ENCODE peak calls at places on chromosome 19, in four cellular contexts. U, J, F and L are unnamed samples.
A peak's percentile ranks its signal among the peaks of the same experiment; 100 is the strongest.

GRCh38 chr19:8004723-8005513 is 523 bp downstream of the ELAVL1 start:
- DNase-seq in U (no peak), J (peak; percentile 19), F (peak; percentile 53), L (no peak)

GRCh38 chr19:12774588-12775555 is at the start of gene HOOK2:
- DNase-seq in U (no peak), J (no peak), F (no peak), L (peak; percentile 41)

GRCh38 chr19:3479819-3480215 is 508 bp downstream of the SMIM24 start:
- DNase-seq in U (no peak), J (peak; percentile 33), F (no peak), L (peak; percentile 19)

GRCh38 chr19:3098515-3099346 is 4.6 kb downstream of the GNA11 start:
- DNase-seq in U (no peak), J (peak; percentile 36), F (no peak), L (no peak)

GRCh38 chr19:42424712-42425131 is 2.5 kb downstream of the LIPE start:
- DNase-seq in U (no peak), J (no peak), F (no peak), L (no peak)

GRCh38 chr19:11261902-11262839 is at the start of gene DOCK6:
- DNase-seq in U (no peak), J (no peak), F (peak; percentile 49), L (no peak)

GRCh38 chr19:30473334-30473867 is 101.2 kb downstream of the ZNF536 start:
- DNase-seq in U (no peak), J (no peak), F (no peak), L (no peak)

GRCh38 chr19:29881386-29881785 is 60.7 kb upstream of the URI1 start:
- DNase-seq in U (no peak), J (no peak), F (no peak), L (no peak)

GRCh38 chr19:29211562-29212416 is 1.2 kb downstream of the UQCRFS1 start:
- DNase-seq in U (no peak), J (peak; percentile 2), F (peak; percentile 17), L (no peak)

GRCh38 chr19:4878491-4878968 is 11.1 kb upstream of the PLIN3 start:
- DNase-seq in U (peak; percentile 68), J (no peak), F (no peak), L (no peak)

GRCh38 chr19:50415661-50416033 is 3.1 kb upstream of the SPIB start:
- DNase-seq in U (no peak), J (no peak), F (no peak), L (no peak)

GRCh38 chr19:43489310-43489709 is 15.2 kb downstream of the PHLDB3 start:
- DNase-seq in U (no peak), J (no peak), F (no peak), L (no peak)

GRCh38 chr19:36488816-36489138 is 584 bp downstream of the ZNF566 start:
- DNase-seq in U (no peak), J (no peak), F (peak; percentile 14), L (no peak)

GRCh38 chr19:8161135-8161646 is 11.8 kb upstream of the FBN3 start:
- DNase-seq in U (no peak), J (no peak), F (peak; percentile 34), L (no peak)

GRCh38 chr19:57477191-57478008 is at the start of gene ZNF772:
- DNase-seq in U (peak; percentile 84), J (peak; percentile 86), F (peak; percentile 96), L (peak; percentile 84)

GRCh38 chr19:28934626-28935025 is 278.3 kb downstream of the UQCRFS1 start:
- DNase-seq in U (no peak), J (no peak), F (no peak), L (no peak)

GRCh38 chr19:20077791-20078463 is at the start of gene ZNF90:
- DNase-seq in U (peak; percentile 93), J (peak; percentile 81), F (peak; percentile 99), L (peak; percentile 81)

GRCh38 chr19:47438793-47439220 is 19.5 kb upstream of the MEIS3 start:
- DNase-seq in U (no peak), J (no peak), F (no peak), L (no peak)

GRCh38 chr19:30664358-30665058 is 292.3 kb downstream of the ZNF536 start:
- DNase-seq in U (peak; percentile 34), J (no peak), F (peak; percentile 32), L (no peak)

GRCh38 chr19:41910240-41910991 is 17.8 kb downstream of the ERFL start:
- DNase-seq in U (no peak), J (no peak), F (no peak), L (no peak)

GRCh38 chr19:15934332-15935078 is at the start of gene CYP4F11:
- DNase-seq in U (peak; percentile 54), J (no peak), F (no peak), L (no peak)

GRCh38 chr19:15936950-15937349 is 2.6 kb upstream of the CYP4F11 start:
- DNase-seq in U (no peak), J (no peak), F (no peak), L (no peak)

GRCh38 chr19:15936173-15936572 is 1.8 kb upstream of the CYP4F11 start:
- DNase-seq in U (no peak), J (no peak), F (no peak), L (no peak)

GRCh38 chr19:15935167-15935702 is 906 bp upstream of the CYP4F11 start:
- DNase-seq in U (no peak), J (no peak), F (no peak), L (no peak)

GRCh38 chr19:15937771-15938170 is 3.4 kb upstream of the CYP4F11 start:
- DNase-seq in U (no peak), J (no peak), F (no peak), L (no peak)
- H3K27ac ChIP-seq in U (no peak overlapping the region), J (no peak overlapping the region), F (no peak overlapping the region), L (no peak overlapping the region)

GRCh38 chr19:1684573-1684912 is 32.1 kb upstream of the TCF3 start:
- DNase-seq in U (no peak), J (no peak), F (no peak), L (no peak)

GRCh38 chr19:1678073-1678472 is 25.7 kb upstream of the TCF3 start:
- DNase-seq in U (no peak), J (no peak), F (no peak), L (no peak)

GRCh38 chr19:1683869-1684572 is 31.6 kb upstream of the TCF3 start:
- DNase-seq in U (no peak), J (no peak), F (no peak), L (no peak)

GRCh38 chr19:1685046-1685445 is 32.6 kb upstream of the TCF3 start:
- DNase-seq in U (no peak), J (no peak), F (no peak), L (no peak)

DNA sequence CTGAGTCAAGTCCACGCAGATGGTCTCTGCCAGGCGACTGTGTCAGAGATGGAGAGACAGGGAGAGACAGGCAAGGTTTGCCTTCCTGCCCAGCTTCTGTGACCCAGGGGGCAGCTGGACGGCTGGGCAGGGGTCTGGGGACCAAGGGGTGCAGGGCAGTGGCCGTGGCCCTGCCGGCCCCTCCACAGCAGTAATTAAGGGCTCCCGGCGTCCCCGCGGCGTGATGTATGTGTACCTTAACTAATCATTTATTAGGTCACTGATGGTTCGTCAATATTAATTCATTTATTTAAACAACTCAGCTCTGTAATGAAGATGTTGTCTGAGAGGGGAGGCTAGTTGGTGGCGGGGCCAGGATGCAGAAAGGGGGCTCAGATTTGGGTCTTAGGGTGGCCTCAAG is 28.6 kb upstream of the TCF3 start:
- DNase-seq in U (no peak), J (no peak), F (no peak), L (no peak)
- H3K27ac ChIP-seq in U (no peak overlapping the region), J (no peak overlapping the region), F (no peak overlapping the region), L (no peak overlapping the region)

GRCh38 chr19:40464059-40465024 is 1.2 kb downstream of the BLVRB start:
- DNase-seq in U (peak; percentile 37), J (peak; percentile 69), F (peak; percentile 82), L (peak; percentile 44)
- H3K27ac ChIP-seq in U (peak overlapping the region; percentile 81), J (no peak overlapping the region), F (no peak overlapping the region), L (no peak overlapping the region)

GRCh38 chr19:45668342-45668871 is 386 bp downstream of the GIPR start:
- DNase-seq in U (no peak), J (peak; percentile 40), F (no peak), L (no peak)

GRCh38 chr19:45670670-45671453 is 2.8 kb downstream of the GIPR start:
- DNase-seq in U (peak; percentile 78), J (peak; percentile 20), F (peak; percentile 95), L (no peak)

GRCh38 chr19:45663800-45664199 is 4.2 kb upstream of the GIPR start:
- DNase-seq in U (no peak), J (no peak), F (no peak), L (no peak)

GRCh38 chr19:45664575-45664974 is 3.4 kb upstream of the GIPR start:
- DNase-seq in U (no peak), J (no peak), F (no peak), L (no peak)

DNA sequence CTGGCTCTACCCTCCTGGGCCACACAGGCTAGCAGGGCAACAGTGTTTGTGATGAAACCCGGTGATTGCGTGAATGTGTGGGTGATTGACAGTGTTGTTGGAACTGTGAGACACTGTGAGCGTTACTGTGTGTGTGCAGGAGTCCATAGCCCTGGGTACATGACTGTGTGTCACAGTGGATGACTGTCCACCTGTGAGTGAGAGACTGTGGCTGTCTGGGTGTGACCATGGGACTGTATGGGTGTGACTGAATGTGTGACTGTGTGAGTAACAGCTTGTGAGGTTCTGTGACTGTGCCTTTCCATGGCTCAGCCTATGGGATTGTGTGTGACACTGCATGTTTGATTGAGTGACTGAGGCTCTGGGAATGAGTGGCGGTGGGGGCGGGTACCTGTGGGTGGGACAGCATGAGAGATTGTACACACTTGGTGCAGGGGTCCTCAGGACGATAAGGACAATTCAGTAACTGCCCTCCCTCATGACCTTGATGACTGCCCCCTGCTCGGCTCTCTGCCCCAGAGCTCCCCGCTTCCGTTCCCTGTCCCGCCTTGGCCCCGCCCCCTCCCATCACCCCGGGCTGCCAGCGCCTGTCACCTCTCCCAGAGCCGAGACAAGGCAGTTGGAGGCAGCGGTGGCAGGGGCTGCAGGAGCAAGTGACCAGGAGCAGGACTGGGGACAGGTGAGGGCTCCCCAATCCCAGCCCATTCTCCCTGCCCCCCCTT is at the start of gene GIPR:
- DNase-seq in U (peak; percentile 13), J (peak; percentile 30), F (peak; percentile 85), L (peak; percentile 24)
- H3K27ac ChIP-seq in U (peak within 1 kb of the TSS; percentile 27), J (no peak within 1 kb of the TSS), F (peak within 1 kb of the TSS; percentile 64), L (no peak within 1 kb of the TSS)

GRCh38 chr19:48796468-48797083 is 14.3 kb downstream of the BCAT2 start:
- DNase-seq in U (no peak), J (no peak), F (no peak), L (no peak)

GRCh38 chr19:48793271-48793670 is 17.6 kb downstream of the BCAT2 start:
- DNase-seq in U (no peak), J (no peak), F (no peak), L (no peak)

GRCh38 chr19:48795055-48795854 is 15.6 kb downstream of the BCAT2 start:
- DNase-seq in U (peak; percentile 91), J (peak; percentile 86), F (peak; percentile 94), L (peak; percentile 78)

GRCh38 chr19:48795855-48796142 is 15.0 kb downstream of the BCAT2 start:
- DNase-seq in U (no peak), J (no peak), F (no peak), L (no peak)

GRCh38 chr19:48794291-48794690 is 16.5 kb downstream of the BCAT2 start:
- DNase-seq in U (no peak), J (no peak), F (no peak), L (no peak)
- H3K27ac ChIP-seq in U (peak overlapping the region; percentile 88), J (no peak overlapping the region), F (no peak overlapping the region), L (no peak overlapping the region)

DNA sequence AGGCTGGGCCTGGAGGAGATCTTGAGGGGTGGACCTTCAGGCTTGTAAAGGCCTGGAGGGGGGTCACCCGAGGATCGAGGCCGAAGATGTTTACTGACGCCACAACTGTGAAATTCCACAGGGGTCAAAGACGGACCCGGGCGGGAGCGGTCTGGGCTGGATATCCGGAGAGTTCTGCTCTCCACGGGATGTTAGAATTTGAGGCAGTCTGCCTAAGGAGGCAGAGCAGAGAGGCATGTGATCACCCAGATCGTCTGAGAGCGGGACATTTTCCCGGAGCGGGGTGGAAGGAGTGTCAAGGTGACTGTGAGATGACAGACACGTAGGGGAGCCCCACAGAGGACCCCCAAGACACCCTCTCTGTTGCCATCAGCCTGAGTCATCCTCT is 13.2 kb downstream of the KLHL26 start:
- DNase-seq in U (no peak), J (no peak), F (no peak), L (no peak)
- H3K27ac ChIP-seq in U (no peak overlapping the region), J (no peak overlapping the region), F (peak overlapping the region; percentile 61), L (no peak overlapping the region)